ENCODE peak calls at places on chromosomes 11 and 22, in ten cellular contexts. Y is GM12865; Z is fibroblast of villous mesenchyme; R is activated CD4-positive, alpha-beta T cell treated with anti-CD3 and anti-CD28 coated beads, Interleukin-2, amount 10 ng/mL, durations not matched to agents 7 days and 5 days; V is dorsolateral prefrontal cortex; K is NCI-H146; N is stimulated activated CD8-positive, alpha-beta memory T cell treated with anti-CD3 and anti-CD28 coated beads, Interleukin-15, amount 100 ng/mL, for 24 hours; M is cardiac muscle cell; L is activated gamma-delta T cell treated with anti-CD3 and anti-CD28 coated beads, Interleukin-2, amount 50 U/mL, for 16 hours; F is cardiac fibroblast. B is an unnamed sample.

GRCh38 chr22:29157759-29158535 is 47.7 kb upstream of the EMID1 start:
- DNase-seq in Y (peak), Z (no peak), R (no peak), V (no peak), K (no peak), N (no peak), M (no peak), L (no peak), F (no peak), B (no peak)

GRCh38 chr11:70203749-70204465 is 811 bp downstream of the FADD start:
- DNase-seq in Y (peak), Z (peak), R (peak), V (no peak), K (peak), N (peak), M (peak), L (peak), F (peak), B (no peak)

GRCh38 chr22:29308791-29309262 is 2.4 kb downstream of the GAS2L1 start:
- DNase-seq in Y (peak), Z (peak), R (peak), V (no peak), K (no peak), N (no peak), M (peak), L (no peak), F (peak), B (no peak)

GRCh38 chr11:7514099-7514725 is 413 bp downstream of the PPFIBP2 start:
- DNase-seq in Y (peak), Z (no peak), R (peak), V (peak), K (no peak), N (no peak), M (no peak), L (no peak), F (no peak), B (no peak)

GRCh38 chr11:64000026-64000739 is 13.9 kb downstream of the OTUB1 start:
- DNase-seq in Y (peak), Z (peak), R (peak), V (peak), K (no peak), N (peak), M (peak), L (peak), F (peak), B (no peak)

GRCh38 chr11:122209619-122210377 is 93.8 kb upstream of the BLID start:
- DNase-seq in Y (no peak), Z (peak), R (no peak), V (no peak), K (no peak), N (no peak), M (peak), L (no peak), F (peak), B (no peak)

GRCh38 chr11:69251639-69252493 is 42.1 kb upstream of the MYEOV start:
- DNase-seq in Y (no peak), Z (no peak), R (no peak), V (no peak), K (no peak), N (no peak), M (no peak), L (no peak), F (no peak), B (no peak)

GRCh38 chr11:133227674-133228111 is 304.6 kb downstream of the OPCML start:
- DNase-seq in Y (no peak), Z (no peak), R (no peak), V (no peak), K (peak), N (no peak), M (no peak), L (no peak), F (no peak), B (no peak)

GRCh38 chr11:9053631-9054030 is 37.8 kb downstream of the SCUBE2 start:
- DNase-seq in Y (no peak), Z (peak), R (no peak), V (no peak), K (no peak), N (no peak), M (peak), L (no peak), F (peak), B (no peak)

GRCh38 chr11:2474059-2474901 is 29.5 kb downstream of the KCNQ1 start:
- DNase-seq in Y (no peak), Z (no peak), R (no peak), V (no peak), K (peak), N (no peak), M (no peak), L (no peak), F (no peak), B (no peak)

GRCh38 chr11:82927264-82927880 is 25.8 kb downstream of the DDIAS start:
- DNase-seq in Y (peak), Z (peak), R (peak), V (no peak), K (peak), N (no peak), M (peak), L (peak), F (peak), B (peak)

GRCh38 chr11:131408011-131408640 is 37.7 kb downstream of the NTM start:
- DNase-seq in Y (peak), Z (peak), R (no peak), V (peak), K (peak), N (no peak), M (peak), L (no peak), F (peak), B (no peak)

GRCh38 chr11:35598254-35599125 is 19.8 kb upstream of the FJX1 start:
- DNase-seq in Y (peak), Z (peak), R (no peak), V (no peak), K (no peak), N (no peak), M (no peak), L (no peak), F (no peak), B (no peak)